ENCODE peak calls at places on chromosomes 6 and 20, in eight cellular contexts. I is stimulated activated naive CD8-positive, alpha-beta T cell treated with anti-CD3 and anti-CD28 coated beads, Interleukin-15, Interleukin-2, amounts not matched to agents 100 U/mL and 50 U/mL, for 24 hours; M is activated CD4-positive, alpha-beta T cell treated with anti-CD3 and anti-CD28 coated beads for 24 hours; N is lower leg skin; T is uterus; A is posterior vena cava; D is fibroblast of the conjunctiva; E is NCI-H345. O is an unnamed sample.

GRCh38 chr6:35469711-35470662 is 1.8 kb downstream of the RPL10A start:
- DNase-seq in T (peak), I (peak), N (no peak), A (no peak), M (no peak), D (no peak), E (no peak), O (peak)

GRCh38 chr6:9938801-9939200 is 476.1 kb downstream of the TFAP2A start:
- DNase-seq in T (no peak), M (no peak), I (no peak), A (no peak), N (no peak), D (no peak), E (no peak), O (no peak)

GRCh38 chr6:53378208-53378607 is 29.5 kb upstream of the ELOVL5 start:
- DNase-seq in D (no peak), N (no peak), M (no peak), T (no peak), A (no peak), I (no peak), E (no peak), O (no peak)

GRCh38 chr6:134128146-134128545 is 75.7 kb upstream of the SLC2A12 start:
- DNase-seq in M (no peak), A (no peak), D (no peak), T (no peak), I (no peak), N (no peak), E (no peak), O (no peak)

GRCh38 chr6:12119085-12119588 is 107.0 kb downstream of the HIVEP1 start:
- DNase-seq in N (no peak), T (no peak), A (no peak), D (no peak), I (peak), E (no peak), M (no peak), O (no peak)

GRCh38 chr6:71248866-71249265 is 39.7 kb upstream of the OGFRL1 start:
- DNase-seq in E (no peak), M (no peak), I (no peak), N (no peak), A (no peak), D (no peak), T (no peak), O (no peak)

GRCh38 chr6:133697666-133698065 is 191.2 kb upstream of the TCF21 start:
- DNase-seq in I (no peak), M (no peak), A (no peak), T (no peak), E (no peak), D (peak), N (no peak), O (peak)

GRCh38 chr6:34025851-34026250 is 120.0 kb downstream of the GRM4 start:
- DNase-seq in E (no peak), I (no peak), N (no peak), D (no peak), M (no peak), A (no peak), T (no peak), O (no peak)

GRCh38 chr20:44582321-44583025 is at the start of gene PKIG:
- DNase-seq in I (no peak), M (no peak), T (peak), E (no peak), D (peak), A (no peak), N (peak), O (no peak)

GRCh38 chr6:128358111-128358780 is 162.2 kb downstream of the PTPRK start:
- DNase-seq in D (no peak), A (no peak), E (no peak), I (no peak), N (no peak), T (no peak), M (no peak), O (no peak)